ENCODE peak calls at places on chromosomes 13 and 19, in four cellular contexts. P is mammary epithelial cell, F is cardiac muscle cell, L is astrocyte. D is an unnamed sample. For H3K36me3, the result is how much of the 10 kb centered on the place peaks cover.

GRCh38 chr13:110913911-110914292 is 967 bp downstream of the ANKRD10 start:
- DNase-seq in P (peak), F (no peak), L (peak), D (no peak)

GRCh38 chr13:46804391-46804815 is 7.4 kb upstream of the ESD start:
- DNase-seq in P (peak), F (no peak), L (peak), D (peak)

GRCh38 chr19:33803383-33803782 is 6.7 kb downstream of the KCTD15 start:
- DNase-seq in P (no peak), F (no peak), L (no peak), D (no peak)

GRCh38 chr13:114128348-114128623 is 4.1 kb downstream of the RASA3 start:
- DNase-seq in P (no peak), F (no peak), L (no peak), D (no peak)

GRCh38 chr13:45658586-45659235 is 43.2 kb upstream of the ERICH6B start:
- DNase-seq in P (peak), F (no peak), L (peak), D (peak)

GRCh38 chr19:44552324-44552723 is 22.8 kb upstream of the CEACAM20 start:
- DNase-seq in P (peak), F (peak), L (no peak), D (peak)

GRCh38 chr13:45522571-45522970 is 57.8 kb downstream of the COG3 start:
- DNase-seq in P (no peak), F (no peak), L (no peak), D (no peak)

GRCh38 chr19:50008532-50008931 is 16.6 kb downstream of the VRK3 start:
- DNase-seq in P (no peak), F (peak), L (no peak), D (no peak)

GRCh38 chr19:55504981-55505380 is 16.7 kb downstream of the SSC5D start:
- DNase-seq in P (no peak), F (no peak), L (no peak), D (no peak)

GRCh38 chr19:37931941-37932655 is 25.1 kb downstream of the SIPA1L3 start:
- DNase-seq in P (peak), F (peak), L (peak), D (peak)

GRCh38 chr19:46840157-46840942 is 10.3 kb downstream of the AP2S1 start:
- DNase-seq in P (peak), F (peak), L (no peak), D (peak)

GRCh38 chr19:50314724-50315700 is 14.2 kb downstream of the KCNC3 start:
- DNase-seq in P (no peak), F (peak), L (no peak), D (no peak)

GRCh38 chr13:24053505-24054251 is 106.8 kb upstream of the SPATA13 start:
- DNase-seq in P (peak), F (peak), L (peak), D (peak)

GRCh38 chr19:1110809-1111640 is 7.2 kb downstream of the GPX4 start:
- DNase-seq in P (no peak), F (no peak), L (no peak), D (peak)

GRCh38 chr13:45391926-45392325 is 26.2 kb downstream of the SLC25A30 start:
- DNase-seq in P (no peak), F (no peak), L (no peak), D (no peak)

GRCh38 chr19:29404951-29405727 is 120.7 kb upstream of the VSTM2B start:
- DNase-seq in P (no peak), F (peak), L (no peak), D (no peak)

GRCh38 chr13:108858676-108859075 is 229.3 kb downstream of the MYO16 start:
- DNase-seq in P (no peak), F (no peak), L (no peak), D (peak)

GRCh38 chr13:108855737-108856387 is 226.5 kb downstream of the MYO16 start:
- DNase-seq in P (no peak), F (no peak), L (no peak), D (no peak)

GRCh38 chr13:108860418-108860817 is 231.0 kb downstream of the MYO16 start:
- DNase-seq in P (no peak), F (no peak), L (no peak), D (no peak)

GRCh38 chr13:108859202-108860012 is 230.0 kb downstream of the MYO16 start:
- DNase-seq in P (no peak), F (peak), L (peak), D (peak)
- H3K4me3 ChIP-seq in P (no peak), F (no peak), L (peak), D (peak)

DNA sequence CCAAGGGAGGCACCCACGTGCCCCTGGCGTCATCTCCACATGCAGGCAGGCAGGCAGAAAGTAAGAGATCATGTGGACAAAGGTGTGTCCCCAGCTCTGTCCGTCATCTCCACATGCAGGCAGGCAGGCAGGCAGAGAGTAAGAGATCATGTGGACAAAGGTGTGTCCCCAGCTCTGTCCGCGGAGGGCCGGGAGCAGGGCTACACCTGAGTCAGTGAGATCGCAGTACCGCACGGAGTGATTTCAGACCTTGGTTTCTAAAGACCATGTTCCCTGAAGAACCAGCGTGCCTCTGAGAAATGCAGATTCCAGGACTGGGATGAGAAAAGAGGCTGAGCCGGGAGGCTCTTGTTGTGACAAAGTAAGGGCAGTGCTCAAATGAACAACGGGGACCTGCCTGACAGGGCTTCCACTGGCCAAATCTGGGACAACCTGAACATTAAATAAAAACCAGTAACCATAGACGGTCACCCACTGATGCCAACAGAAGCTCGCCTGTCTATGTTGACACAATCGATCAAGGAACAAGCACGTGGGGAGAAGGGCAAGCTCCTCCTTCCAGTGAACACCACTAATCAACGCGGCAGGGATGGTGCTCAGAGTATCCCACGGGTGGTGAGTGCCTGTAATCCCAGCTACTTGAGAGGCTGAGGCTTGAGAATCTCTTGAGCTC is 22.4 kb downstream of the CAPS start:
- DNase-seq in P (no peak), F (no peak), L (no peak), D (no peak)
- H3K36me3 ChIP-seq in P (under half), F (under half), L (under half), D (under half)

DNA sequence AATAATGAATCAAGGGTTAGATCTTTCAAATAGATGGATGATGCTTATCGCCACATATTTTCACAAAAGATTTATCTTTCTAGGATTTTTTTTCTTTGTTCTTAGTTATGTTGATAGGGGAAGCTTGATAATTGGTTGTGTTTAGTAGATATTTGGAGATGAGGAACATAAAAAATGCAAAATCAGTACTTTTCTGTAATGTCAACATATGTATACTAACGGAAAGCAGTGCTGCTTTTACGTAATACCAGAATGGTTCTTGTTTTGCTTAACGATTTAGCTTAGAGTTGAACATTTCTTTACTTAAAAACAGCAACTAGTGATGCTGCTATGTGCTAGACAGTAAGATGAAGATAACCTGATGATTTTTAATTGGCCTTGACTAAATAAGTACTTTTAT is 3.0 kb downstream of the ZMYM2 start:
- DNase-seq in P (no peak), F (no peak), L (no peak), D (no peak)
- H3K4me3 ChIP-seq in P (no peak), F (peak), L (no peak), D (no peak)

GRCh38 chr19:57438925-57439324 is 3.8 kb downstream of the ZNF749 start:
- DNase-seq in P (no peak), F (no peak), L (no peak), D (no peak)

GRCh38 chr19:57441979-57442752 is 7.0 kb downstream of the ZNF749 start:
- DNase-seq in P (no peak), F (no peak), L (no peak), D (no peak)

GRCh38 chr19:57437931-57438330 is 2.8 kb downstream of the ZNF749 start:
- DNase-seq in P (no peak), F (no peak), L (no peak), D (no peak)

GRCh38 chr19:57443121-57443696 is 8.1 kb downstream of the ZNF749 start:
- DNase-seq in P (no peak), F (no peak), L (no peak), D (no peak)
- H3K36me3 ChIP-seq in P (under half), F (under half), L (under half), D (half or more)

DNA sequence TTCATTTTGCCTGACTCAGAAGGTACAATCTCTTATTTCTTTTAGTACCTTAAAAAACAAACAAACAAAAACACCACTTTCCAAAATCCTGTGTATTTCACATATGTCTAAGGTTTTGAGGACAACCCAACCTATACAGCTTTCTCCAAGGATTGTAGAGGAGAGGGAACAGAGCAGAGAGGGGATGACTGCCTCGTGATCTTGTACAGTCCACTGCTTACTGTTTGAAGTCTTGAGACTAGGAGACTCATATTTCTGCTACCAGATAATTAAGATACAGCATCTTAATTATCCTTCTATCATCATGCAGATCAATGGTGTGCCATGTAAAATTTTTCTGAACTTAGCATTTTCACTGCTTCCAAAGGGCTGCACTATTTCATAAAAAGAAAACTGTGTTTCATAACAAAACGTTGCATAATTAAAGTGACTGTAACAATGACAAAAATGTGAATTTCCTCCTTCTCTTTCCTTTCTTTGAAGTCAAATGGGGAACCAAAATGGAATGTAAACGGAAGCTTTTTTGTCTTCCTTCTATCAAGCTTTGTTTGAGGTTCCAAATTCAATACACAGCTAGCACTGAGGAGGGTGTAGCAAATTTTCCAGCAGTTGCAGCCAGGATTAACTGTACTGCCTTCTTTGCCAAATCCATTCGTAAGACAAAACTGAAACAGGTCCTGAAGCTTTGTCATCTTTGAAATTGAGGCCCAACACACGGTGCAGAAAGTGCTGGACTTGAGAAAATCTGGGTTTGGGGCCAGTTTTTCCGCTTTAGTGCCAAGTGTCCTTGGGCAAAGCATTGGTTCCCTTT is 34.8 kb upstream of the RCBTB2 start:
- DNase-seq in P (no peak), F (no peak), L (no peak), D (no peak)
- H3K4me3 ChIP-seq in P (no peak), F (no peak), L (no peak), D (no peak)

DNA sequence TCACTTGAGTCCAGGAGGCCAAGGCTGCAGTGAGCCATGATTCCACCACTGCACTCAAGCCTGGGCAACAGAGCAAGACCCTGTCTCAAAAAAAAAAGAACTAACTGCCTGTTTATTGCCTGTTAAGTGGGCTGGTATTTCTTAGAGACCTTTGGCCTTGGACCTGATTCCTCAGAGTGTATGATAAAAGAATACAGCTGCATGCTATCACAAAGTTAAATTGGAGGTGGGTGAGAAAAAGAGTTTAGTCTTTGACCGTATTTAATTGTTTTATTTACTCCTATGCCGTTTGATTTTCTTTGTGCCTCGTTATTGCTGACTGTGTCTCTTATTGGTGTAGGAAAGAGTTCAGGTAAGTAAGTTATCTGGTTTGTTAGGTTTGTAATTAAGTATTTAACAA is 25.3 kb upstream of the DPY19L3 start:
- DNase-seq in P (no peak), F (no peak), L (no peak), D (no peak)
- H3K36me3 ChIP-seq in P (under half), F (under half), L (under half), D (half or more)

DNA sequence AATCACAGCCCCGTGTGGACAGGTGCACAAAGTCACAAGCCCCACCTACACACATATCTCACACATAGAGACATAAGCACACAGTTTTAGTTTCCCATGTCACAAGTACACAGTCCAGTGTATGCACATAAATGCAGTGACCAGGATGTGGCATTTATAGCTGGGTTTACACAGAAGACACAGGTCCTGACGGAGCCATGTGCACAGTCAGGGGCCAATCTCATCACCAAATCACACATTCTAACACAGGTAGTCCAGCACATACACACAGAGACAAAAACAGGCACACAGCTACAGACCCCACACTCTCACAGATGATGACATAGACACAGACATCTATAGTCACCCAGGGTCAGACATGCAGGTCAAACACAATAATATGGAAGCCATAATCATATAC is 2.2 kb downstream of the NUMBL start:
- DNase-seq in P (no peak), F (no peak), L (no peak), D (no peak)
- H3K4me3 ChIP-seq in P (no peak), F (no peak), L (peak), D (peak)